ENCODE peak calls at places on chromosomes 4 and X, in five cellular contexts. G is NB4, K is spleen, W is lower leg skin, E is stomach. H is an unnamed sample.
A peak's percentile ranks its signal among the peaks of the same experiment; 100 is the strongest.

GRCh38 chr4:135201081-135201480 is 999.5 kb upstream of the PABPC4L start:
- DNase-seq in G (no peak), K (no peak), W (no peak), E (no peak), H (no peak)

GRCh38 chr4:183146478-183146877 is 47.4 kb downstream of the WWC2 start:
- DNase-seq in E (no peak), K (no peak), G (no peak), W (no peak), H (no peak)

GRCh38 chr4:136900706-136901105 is 631.6 kb downstream of the PCDH18 start:
- DNase-seq in E (no peak), K (no peak), W (no peak), G (peak; percentile 10), H (no peak)

GRCh38 chr4:7867191-7867590 is 72.5 kb downstream of the AFAP1 start:
- DNase-seq in K (no peak), W (peak; percentile 52), G (no peak), E (no peak), H (no peak)

GRCh38 chrX:46840946-46841740 is 4.3 kb downstream of the RP2 start:
- DNase-seq in G (no peak), E (no peak), W (no peak), K (no peak), H (no peak)

GRCh38 chr4:156291317-156291716 is 337.7 kb upstream of the CTSO start:
- DNase-seq in W (no peak), E (no peak), G (no peak), K (no peak), H (no peak)

GRCh38 chrX:15465896-15466651 is 27.1 kb downstream of the PIR start:
- DNase-seq in G (peak; percentile 11), W (no peak), K (no peak), E (no peak), H (no peak)

GRCh38 chrX:155612312-155613224 is at the start of gene TMLHE:
- DNase-seq in G (peak; percentile 77), W (peak; percentile 90), E (peak; percentile 67), K (peak; percentile 93), H (peak; percentile 62)

GRCh38 chr4:1985287-1985686 is 23.5 kb downstream of the NELFA start:
- DNase-seq in E (no peak), K (peak; percentile 69), G (no peak), W (peak; percentile 69), H (no peak)

GRCh38 chr4:186770446-186771175 is 47.0 kb upstream of the FAT1 start:
- DNase-seq in K (no peak), G (no peak), W (no peak), E (no peak), H (no peak)

GRCh38 chr4:65865489-65865888 is 195.2 kb upstream of the EPHA5 start:
- DNase-seq in K (no peak), E (no peak), G (peak; percentile 12), W (no peak), H (no peak)

GRCh38 chr4:155846929-155847328 is 19.1 kb downstream of the ASIC5 start:
- DNase-seq in W (no peak), E (no peak), G (no peak), K (no peak), H (no peak)

GRCh38 chr4:94621491-94622080 is 136.2 kb upstream of the BMPR1B start:
- DNase-seq in E (no peak), G (peak; percentile 44), W (no peak), K (no peak), H (peak; percentile 12)

GRCh38 chr4:160825644-160826338 is 1338.0 kb downstream of the FSTL5 start:
- DNase-seq in E (no peak), K (no peak), G (no peak), W (no peak), H (no peak)

GRCh38 chrX:39152106-39152649 is 350.9 kb downstream of the MID1IP1 start:
- DNase-seq in E (peak; percentile 61), G (peak; percentile 58), W (no peak), K (peak; percentile 81), H (peak; percentile 41)

GRCh38 chr4:188147176-188147575 is 7.9 kb downstream of the TRIML1 start:
- DNase-seq in K (no peak), G (no peak), E (no peak), W (peak; percentile 63), H (no peak)

GRCh38 chrX:72572248-72573157 is at the start of gene HDAC8:
- DNase-seq in K (peak; percentile 80), G (peak; percentile 86), E (peak; percentile 61), W (peak; percentile 90), H (peak; percentile 73)

GRCh38 chrX:70398899-70399298 is 24.2 kb upstream of the GDPD2 start:
- DNase-seq in G (peak; percentile 63), W (no peak), E (no peak), K (no peak), H (no peak)

GRCh38 chr4:174578366-174578765 is 56.1 kb upstream of the HPGD start:
- DNase-seq in G (no peak), E (no peak), K (no peak), W (no peak), H (no peak)

GRCh38 chrX:130174937-130175336 is 3.2 kb downstream of the RAB33A start:
- DNase-seq in K (no peak), W (no peak), E (no peak), G (no peak), H (no peak)

GRCh38 chr4:32824321-32824720 is 2104.2 kb downstream of the PCDH7 start:
- DNase-seq in K (no peak), E (no peak), G (no peak), W (no peak), H (no peak)

GRCh38 chr4:103994059-103994458 is 274.3 kb upstream of the TACR3 start:
- DNase-seq in E (no peak), W (no peak), G (peak; percentile 12), K (no peak), H (no peak)

GRCh38 chrX:46165411-46165810 is 379.8 kb downstream of the ZNF674 start:
- DNase-seq in W (no peak), G (no peak), K (no peak), E (no peak), H (no peak)

GRCh38 chrX:111719426-111720210 is 38.6 kb downstream of the ALG13 start:
- DNase-seq in K (no peak), E (no peak), G (peak; percentile 12), W (no peak), H (no peak)

GRCh38 chr4:14415146-14415545 is 587.1 kb upstream of the CPEB2 start:
- DNase-seq in E (no peak), K (no peak), W (no peak), G (peak; percentile 40), H (no peak)

GRCh38 chr4:118849867-118850812 is 14.2 kb upstream of the SEC24D start:
- DNase-seq in W (no peak), E (no peak), G (peak; percentile 43), K (no peak), H (no peak)

GRCh38 chr4:185600801-185601200 is 65.5 kb upstream of the PDLIM3 start:
- DNase-seq in E (no peak), G (no peak), K (no peak), W (no peak), H (no peak)
- H3K4me3 ChIP-seq in E (no peak overlapping the region), G (no peak overlapping the region), K (no peak overlapping the region), W (no peak overlapping the region), H (no peak overlapping the region)

GRCh38 chr4:184471872-184472539 is 2.3 kb downstream of the IRF2 start:
- DNase-seq in K (no peak), W (no peak), G (peak; percentile 36), E (no peak), H (no peak)

GRCh38 chr4:184473265-184473514 is 1.2 kb downstream of the IRF2 start:
- DNase-seq in K (peak; percentile 90), E (no peak), G (no peak), W (no peak), H (no peak)

GRCh38 chr4:184474261-184475095 is at the start of gene IRF2:
- DNase-seq in G (peak; percentile 99), W (peak; percentile 99), E (peak; percentile 97), K (peak; percentile 99), H (peak; percentile 97)

GRCh38 chr4:184473515-184474260 is 662 bp downstream of the IRF2 start:
- DNase-seq in G (peak; percentile 67), E (peak; percentile 44), K (peak; percentile 92), W (peak; percentile 86), H (peak; percentile 48)

GRCh38 chr4:184472540-184473264 is 1.6 kb downstream of the IRF2 start:
- DNase-seq in W (peak; percentile 94), G (peak; percentile 83), K (peak; percentile 96), E (peak; percentile 92), H (peak; percentile 90)
- TF ChIP-seq POLR2A in W (no peak), G (no peak), K (peak; percentile 29), E (no peak), H (peak; percentile 71)

GRCh38 chrX:118350715-118351114 is 4.8 kb downstream of the WDR44 start:
- DNase-seq in E (no peak), K (no peak), W (no peak), G (peak; percentile 52), H (no peak)

GRCh38 chrX:118348186-118348810 is 2.4 kb downstream of the WDR44 start:
- DNase-seq in E (no peak), K (no peak), G (no peak), W (no peak), H (no peak)

GRCh38 chrX:118350221-118350620 is 4.3 kb downstream of the WDR44 start:
- DNase-seq in K (no peak), G (peak; percentile 65), W (no peak), E (no peak), H (no peak)

GRCh38 chrX:118347131-118347530 is 1.2 kb downstream of the WDR44 start:
- DNase-seq in E (no peak), W (no peak), K (no peak), G (peak; percentile 45), H (no peak)

GRCh38 chrX:118349188-118349587 is 3.3 kb downstream of the WDR44 start:
- DNase-seq in K (no peak), G (no peak), W (no peak), E (no peak), H (no peak)
- H3K4me3 ChIP-seq in K (no peak overlapping the region), G (no peak overlapping the region), W (no peak overlapping the region), E (no peak overlapping the region), H (no peak overlapping the region)

GRCh38 chrX:65534450-65535292 is at the start of gene LAS1L:
- DNase-seq in W (peak; percentile 97), K (peak; percentile 95), E (peak; percentile 91), G (peak; percentile 96), H (peak; percentile 91)
- TF ChIP-seq POLR2A in W (no peak), K (no peak), E (no peak), G (peak; percentile 59), H (peak; percentile 71)

DNA sequence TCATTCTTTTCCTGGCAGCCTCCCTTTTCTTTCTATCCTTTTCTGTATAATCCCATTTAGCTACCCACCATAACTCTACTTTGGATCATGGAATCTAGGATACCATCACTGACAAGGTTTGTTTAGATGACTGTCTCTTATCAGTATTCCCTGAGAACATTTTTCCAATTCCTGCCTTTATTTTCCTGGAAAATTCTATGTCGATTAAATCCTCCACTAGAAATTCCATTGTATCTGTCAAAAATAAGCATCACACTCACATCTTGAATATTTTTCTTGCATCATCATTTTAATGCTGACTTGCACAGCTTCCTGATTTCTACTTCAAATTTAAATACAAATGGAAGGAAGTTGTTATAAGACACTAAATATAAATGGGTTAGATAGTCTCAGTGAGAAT is 20.2 kb downstream of the TRIM2 start:
- DNase-seq in E (no peak), G (no peak), W (no peak), K (no peak), H (no peak)
- H3K4me3 ChIP-seq in E (peak overlapping the region; percentile 74), G (no peak overlapping the region), W (no peak overlapping the region), K (no peak overlapping the region), H (no peak overlapping the region)

H was measured in body of pancreas.